ENCODE peak calls at places on chromosomes 4 and X, in four cellular contexts. E, P, X and L are unnamed samples.

GRCh38 chrX:17484592-17484991 is 109.6 kb downstream of the NHS start:
- DNase-seq in E (no peak), P (no peak), X (no peak), L (no peak)

GRCh38 chrX:153873282-153874090 is 12.5 kb downstream of the L1CAM start:
- DNase-seq in X (no peak), P (no peak), E (no peak), L (no peak)

GRCh38 chr4:41432889-41433288 is 105.1 kb upstream of the LIMCH1 start:
- DNase-seq in X (no peak), P (no peak), E (peak; percentile 94), L (no peak)

GRCh38 chrX:34546366-34546765 is 110.7 kb downstream of the TMEM47 start:
- DNase-seq in E (no peak), P (no peak), X (no peak), L (no peak)

GRCh38 chrX:56462389-56462788 is 101.0 kb upstream of the UBQLN2 start:
- DNase-seq in P (no peak), X (no peak), E (no peak), L (no peak)

GRCh38 chrX:22136711-22137110 is 104.6 kb downstream of the PHEX start:
- DNase-seq in P (no peak), X (no peak), E (no peak), L (no peak)

GRCh38 chr4:156953951-156954350 is 17.6 kb downstream of the PDGFC start:
- DNase-seq in P (no peak), E (no peak), X (no peak), L (no peak)

GRCh38 chr4:153409412-153409811 is 56.7 kb upstream of the TMEM131L start:
- DNase-seq in E (peak; percentile 85), P (no peak), X (no peak), L (no peak)

GRCh38 chrX:72159769-72160168 is 21.8 kb upstream of the PIN4 start:
- DNase-seq in X (no peak), E (no peak), P (no peak), L (no peak)

GRCh38 chr4:153383131-153383530 is 38.6 kb downstream of the MND1 start:
- DNase-seq in X (no peak), E (peak; percentile 18), P (no peak), L (no peak)

GRCh38 chr4:141933978-141934377 is 297.6 kb downstream of the IL15 start:
- DNase-seq in X (no peak), P (no peak), E (peak; percentile 13), L (no peak)

GRCh38 chrX:153587342-153587741 is 11.6 kb downstream of the CCNQ start:
- DNase-seq in E (no peak), X (no peak), P (no peak), L (no peak)

GRCh38 chr4:167221074-167221473 is 13.2 kb downstream of the SPOCK3 start:
- DNase-seq in E (no peak), X (no peak), P (no peak), L (no peak)

GRCh38 chrX:123436512-123436911 is 252.4 kb downstream of the GRIA3 start:
- DNase-seq in X (no peak), P (no peak), E (no peak), L (no peak)

GRCh38 chr4:127623755-127624087 is 9.0 kb upstream of the INTU start:
- DNase-seq in X (no peak), P (no peak), E (peak; percentile 42), L (no peak)

GRCh38 chr4:54234497-54235205 is 5.6 kb downstream of the PDGFRA start:
- DNase-seq in E (no peak), X (no peak), P (no peak), L (no peak)

GRCh38 chrX:154056739-154057367 is 37.2 kb upstream of the IRAK1 start:
- DNase-seq in X (peak; percentile 86), E (no peak), P (no peak), L (no peak)

GRCh38 chr4:69057620-69058409 is 38.5 kb upstream of the UGT2B7 start:
- DNase-seq in E (peak; percentile 30), P (no peak), X (peak; percentile 93), L (no peak)

GRCh38 chr4:78990938-78991810 is 51.9 kb upstream of the PAQR3 start:
- DNase-seq in E (no peak), X (no peak), P (no peak), L (no peak)

GRCh38 chrX:109537324-109537665 is 651 bp downstream of the NXT2 start:
- DNase-seq in P (no peak), E (peak; percentile 71), X (peak; percentile 61), L (no peak)

GRCh38 chrX:41005445-41005992 is 79.7 kb upstream of the USP9X start:
- DNase-seq in P (no peak), X (no peak), E (no peak), L (no peak)

GRCh38 chrX:50698944-50699343 is 115.0 kb downstream of the SHROOM4 start:
- DNase-seq in P (no peak), X (no peak), E (no peak), L (no peak)

GRCh38 chr4:124686279-124686678 is 26.3 kb downstream of the ANKRD50 start:
- DNase-seq in X (no peak), E (no peak), P (no peak), L (no peak)

GRCh38 chrX:52280812-52281211 is 88.0 kb upstream of the XAGE2 start:
- DNase-seq in E (no peak), X (no peak), P (no peak), L (no peak)

GRCh38 chrX:136689441-136689840 is 41.5 kb downstream of the CD40LG start:
- DNase-seq in P (no peak), E (peak; percentile 66), X (no peak), L (no peak)
- H3K9ac ChIP-seq in P (no peak overlapping the region), E (no peak overlapping the region), X (no peak overlapping the region), L (no peak overlapping the region)

DNA sequence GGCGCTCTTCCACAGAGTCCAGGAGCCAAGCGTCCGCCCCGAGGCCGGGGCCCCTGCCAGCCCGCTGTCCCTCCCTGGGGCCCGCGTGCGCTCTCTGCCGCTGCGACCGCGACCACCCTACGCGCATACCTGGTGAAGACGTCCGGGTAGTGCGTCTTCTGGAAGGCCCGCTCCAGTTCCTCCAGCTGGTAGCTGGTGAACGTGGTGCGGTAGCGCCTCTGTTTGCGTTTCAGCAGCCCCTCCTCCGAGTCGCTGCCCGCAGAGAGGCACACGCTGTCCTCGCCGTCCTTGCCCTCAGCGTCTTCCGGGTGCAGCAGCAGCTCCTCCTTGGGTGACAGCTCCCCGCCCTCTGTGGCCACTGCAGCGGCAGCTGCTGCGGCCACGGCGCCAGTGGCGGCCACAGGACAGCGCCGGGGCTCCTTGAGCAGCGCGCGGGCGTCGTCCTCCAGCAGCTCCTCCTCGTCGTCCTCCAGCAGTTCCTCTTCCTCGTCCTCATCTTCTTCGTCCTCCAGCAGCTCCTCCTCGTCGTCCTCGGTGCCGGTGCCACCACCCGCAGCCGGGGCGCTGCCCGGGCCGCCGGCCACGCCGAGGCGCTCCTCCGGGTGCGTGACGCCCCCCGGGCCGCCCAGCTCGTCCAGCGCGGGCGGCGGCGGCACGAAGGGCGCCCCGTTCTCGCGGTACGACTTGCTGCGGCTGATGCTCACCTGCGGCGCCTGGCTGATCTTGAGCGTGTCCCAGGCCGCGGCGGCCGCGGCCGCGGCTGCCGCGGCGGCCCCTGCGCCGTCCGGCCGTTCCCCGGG is 2.8 kb downstream of the ARX start:
- DNase-seq in E (no peak), X (no peak), P (no peak), L (no peak)
- TF ChIP-seq EZH2 in E (peak; percentile 78), X (no peak), P (no peak), L (peak; percentile 57)

GRCh38 chr4:138890921-138891570 is 124.5 kb upstream of the NOCT start:
- DNase-seq in E (no peak), P (no peak), X (no peak), L (no peak)

GRCh38 chr4:138889216-138889615 is 126.4 kb upstream of the NOCT start:
- DNase-seq in E (no peak), P (no peak), X (no peak), L (no peak)

GRCh38 chr4:138893991-138894390 is 121.6 kb upstream of the NOCT start:
- DNase-seq in P (no peak), X (no peak), E (peak; percentile 25), L (no peak)

GRCh38 chr4:138892483-138893386 is 122.8 kb upstream of the NOCT start:
- DNase-seq in X (no peak), P (no peak), E (peak; percentile 53), L (no peak)

GRCh38 chr4:138891610-138892009 is 124.0 kb upstream of the NOCT start:
- DNase-seq in X (no peak), E (peak; percentile 32), P (no peak), L (no peak)
- H3K4me2 ChIP-seq in X (no peak overlapping the region), E (no peak overlapping the region), P (no peak overlapping the region), L (no peak overlapping the region)

GRCh38 chr4:52864816-52865215 is 2.7 kb downstream of the RASL11B start:
- DNase-seq in X (no peak), P (no peak), E (peak; percentile 71), L (no peak)

GRCh38 chr4:52861879-52862604 is at the start of gene RASL11B:
- DNase-seq in P (peak; percentile 4), X (peak; percentile 20), E (peak; percentile 65), L (no peak)

GRCh38 chr4:52861171-52861873 is 795 bp upstream of the RASL11B start:
- DNase-seq in P (no peak), X (no peak), E (no peak), L (no peak)

GRCh38 chr4:52863324-52863723 is 1.2 kb downstream of the RASL11B start:
- DNase-seq in P (no peak), X (no peak), E (peak; percentile 14), L (no peak)

DNA sequence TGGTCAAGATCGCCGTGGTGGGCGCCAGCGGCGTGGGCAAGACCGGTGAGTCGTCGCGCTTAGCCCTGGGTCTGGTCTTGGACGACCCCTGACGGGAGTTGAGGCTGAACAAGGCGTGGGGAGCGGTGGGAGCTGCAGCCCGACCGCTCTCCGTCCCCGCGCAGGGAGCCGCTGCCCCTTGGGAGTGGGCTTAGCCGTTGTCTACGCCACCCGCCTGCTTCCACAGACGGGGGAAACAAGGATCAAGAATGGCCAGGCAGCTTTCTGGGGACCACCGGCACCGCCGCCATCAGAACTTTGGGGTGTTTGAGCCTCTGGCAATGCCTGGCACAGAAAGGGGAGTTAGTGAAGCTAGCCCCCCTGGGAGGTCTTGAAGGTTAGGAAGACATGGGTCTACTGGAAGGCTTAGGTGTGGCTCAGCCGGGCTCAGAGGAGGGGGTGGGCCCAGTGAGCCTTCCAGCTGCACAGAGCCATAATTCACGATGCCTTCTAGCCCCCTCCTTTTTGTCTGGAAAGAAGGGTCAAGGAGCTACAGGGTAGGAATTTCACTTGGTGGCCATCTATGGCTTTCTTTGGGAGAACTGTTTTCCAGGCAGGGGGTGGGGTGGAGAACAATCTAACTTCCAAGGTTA is 604 bp downstream of the RASL11B start:
- DNase-seq in E (no peak), X (no peak), P (no peak), L (no peak)
- H3K9ac ChIP-seq in E (peak overlapping the region; percentile 34), X (no peak overlapping the region), P (no peak overlapping the region), L (peak overlapping the region; percentile 44)

GRCh38 chr4:13545394-13545808 is 1.1 kb upstream of the NKX3-2 start:
- DNase-seq in X (no peak), E (no peak), P (no peak), L (no peak)
- TF ChIP-seq EZH2 in X (no peak), E (no peak), P (no peak), L (peak; percentile 4)

DNA sequence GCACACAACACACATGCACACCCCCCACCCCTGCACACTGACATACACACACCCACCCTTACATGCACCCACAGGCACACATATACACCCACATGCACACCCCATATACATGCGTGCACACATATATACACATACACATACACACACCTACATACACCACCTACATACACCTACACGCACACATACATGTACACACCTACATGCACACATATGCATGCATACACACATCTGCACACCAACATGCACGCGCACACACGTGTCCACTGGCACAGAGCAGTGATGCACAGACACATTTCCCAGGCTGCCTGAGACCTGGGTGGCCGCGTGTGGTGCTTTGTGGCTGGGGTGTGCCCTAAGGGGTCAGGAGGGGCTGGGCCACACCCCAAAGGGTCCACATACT is 31.7 kb downstream of the FGFRL1 start:
- DNase-seq in X (no peak), E (no peak), P (no peak), L (no peak)
- H3K4me2 ChIP-seq in X (no peak overlapping the region), E (peak overlapping the region; percentile 76), P (peak overlapping the region; percentile 99), L (peak overlapping the region; percentile 31)